ENCODE peak calls at places on chromosomes 5 and 9, in nine cellular contexts. One of them, this sample, is unnamed.

GRCh38 chr9:119667163-119667562 is 297.9 kb upstream of the BRINP1 start:
- DNase-seq in H4: no peak
- DNase-seq in Ammon's horn: no peak
- DNase-seq in T-helper 1 cell: no peak
- DNase-seq in A172: no peak
- DNase-seq in astrocyte of the cerebellum: no peak
- DNase-seq in heart right ventricle: no peak
- DNase-seq in T-cell: no peak
- DNase-seq in stimulated activated CD4-positive, alpha-beta T cell treated with anti-CD3 and anti-CD28 coated beads, Interleukin-1b, Interleukin-23, amount 100 ng/mL, for 48 hours: no peak
- DNase-seq in this sample: no peak

GRCh38 chr9:109270441-109270840 is 50.4 kb downstream of the EPB41L4B start:
- DNase-seq in H4: no peak
- DNase-seq in Ammon's horn: no peak
- DNase-seq in T-helper 1 cell: no peak
- DNase-seq in A172: no peak
- DNase-seq in astrocyte of the cerebellum: no peak
- DNase-seq in heart right ventricle: no peak
- DNase-seq in T-cell: no peak
- DNase-seq in stimulated activated CD4-positive, alpha-beta T cell treated with anti-CD3 and anti-CD28 coated beads, Interleukin-1b, Interleukin-23, amount 100 ng/mL, for 48 hours: no peak
- DNase-seq in this sample: no peak

GRCh38 chr9:84697042-84697441 is 27.5 kb downstream of the NTRK2 start:
- DNase-seq in H4: no peak
- DNase-seq in Ammon's horn: no peak
- DNase-seq in T-helper 1 cell: no peak
- DNase-seq in A172: no peak
- DNase-seq in astrocyte of the cerebellum: no peak
- DNase-seq in heart right ventricle: no peak
- DNase-seq in T-cell: no peak
- DNase-seq in stimulated activated CD4-positive, alpha-beta T cell treated with anti-CD3 and anti-CD28 coated beads, Interleukin-1b, Interleukin-23, amount 100 ng/mL, for 48 hours: no peak
- DNase-seq in this sample: no peak

GRCh38 chr9:127198587-127198986 is 66.0 kb upstream of the GARNL3 start:
- DNase-seq in H4: no peak
- DNase-seq in Ammon's horn: no peak
- DNase-seq in T-helper 1 cell: no peak
- DNase-seq in A172: no peak
- DNase-seq in astrocyte of the cerebellum: no peak
- DNase-seq in heart right ventricle: no peak
- DNase-seq in T-cell: no peak
- DNase-seq in stimulated activated CD4-positive, alpha-beta T cell treated with anti-CD3 and anti-CD28 coated beads, Interleukin-1b, Interleukin-23, amount 100 ng/mL, for 48 hours: no peak
- DNase-seq in this sample: no peak

GRCh38 chr5:39829479-39829878 is 404.7 kb upstream of the DAB2 start:
- DNase-seq in H4: no peak
- DNase-seq in Ammon's horn: no peak
- DNase-seq in T-helper 1 cell: no peak
- DNase-seq in A172: no peak
- DNase-seq in astrocyte of the cerebellum: no peak
- DNase-seq in heart right ventricle: no peak
- DNase-seq in T-cell: no peak
- DNase-seq in stimulated activated CD4-positive, alpha-beta T cell treated with anti-CD3 and anti-CD28 coated beads, Interleukin-1b, Interleukin-23, amount 100 ng/mL, for 48 hours: no peak
- DNase-seq in this sample: no peak

GRCh38 chr5:142426129-142426641 is 101.4 kb upstream of the SPRY4 start:
- DNase-seq in H4: peak
- DNase-seq in Ammon's horn: peak
- DNase-seq in T-helper 1 cell: peak
- DNase-seq in A172: peak
- DNase-seq in astrocyte of the cerebellum: peak
- DNase-seq in heart right ventricle: peak
- DNase-seq in T-cell: peak
- DNase-seq in stimulated activated CD4-positive, alpha-beta T cell treated with anti-CD3 and anti-CD28 coated beads, Interleukin-1b, Interleukin-23, amount 100 ng/mL, for 48 hours: peak
- DNase-seq in this sample: peak

GRCh38 chr5:127833999-127834953 is 131.1 kb downstream of the CCDC192 start:
- DNase-seq in H4: no peak
- DNase-seq in Ammon's horn: peak
- DNase-seq in T-helper 1 cell: no peak
- DNase-seq in A172: no peak
- DNase-seq in astrocyte of the cerebellum: no peak
- DNase-seq in heart right ventricle: no peak
- DNase-seq in T-cell: no peak
- DNase-seq in stimulated activated CD4-positive, alpha-beta T cell treated with anti-CD3 and anti-CD28 coated beads, Interleukin-1b, Interleukin-23, amount 100 ng/mL, for 48 hours: no peak
- DNase-seq in this sample: no peak

GRCh38 chr9:135344523-135344901 is 135.1 kb upstream of the PPP1R26 start:
- DNase-seq in H4: no peak
- DNase-seq in Ammon's horn: no peak
- DNase-seq in T-helper 1 cell: no peak
- DNase-seq in A172: no peak
- DNase-seq in astrocyte of the cerebellum: no peak
- DNase-seq in heart right ventricle: no peak
- DNase-seq in T-cell: no peak
- DNase-seq in stimulated activated CD4-positive, alpha-beta T cell treated with anti-CD3 and anti-CD28 coated beads, Interleukin-1b, Interleukin-23, amount 100 ng/mL, for 48 hours: no peak
- DNase-seq in this sample: no peak

GRCh38 chr9:85182381-85182780 is 512.9 kb downstream of the NTRK2 start:
- DNase-seq in H4: no peak
- DNase-seq in Ammon's horn: no peak
- DNase-seq in T-helper 1 cell: no peak
- DNase-seq in A172: no peak
- DNase-seq in astrocyte of the cerebellum: no peak
- DNase-seq in heart right ventricle: no peak
- DNase-seq in T-cell: no peak
- DNase-seq in stimulated activated CD4-positive, alpha-beta T cell treated with anti-CD3 and anti-CD28 coated beads, Interleukin-1b, Interleukin-23, amount 100 ng/mL, for 48 hours: no peak
- DNase-seq in this sample: no peak

GRCh38 chr5:95969646-95970358 is 8.2 kb upstream of the ELL2 start:
- DNase-seq in H4: no peak
- DNase-seq in Ammon's horn: no peak
- DNase-seq in T-helper 1 cell: no peak
- DNase-seq in A172: no peak
- DNase-seq in astrocyte of the cerebellum: no peak
- DNase-seq in heart right ventricle: no peak
- DNase-seq in T-cell: no peak
- DNase-seq in stimulated activated CD4-positive, alpha-beta T cell treated with anti-CD3 and anti-CD28 coated beads, Interleukin-1b, Interleukin-23, amount 100 ng/mL, for 48 hours: no peak
- DNase-seq in this sample: no peak

GRCh38 chr5:1312206-1312605 is 17.3 kb upstream of the TERT start:
- DNase-seq in H4: no peak
- DNase-seq in Ammon's horn: no peak
- DNase-seq in T-helper 1 cell: peak
- DNase-seq in A172: no peak
- DNase-seq in astrocyte of the cerebellum: no peak
- DNase-seq in heart right ventricle: no peak
- DNase-seq in T-cell: peak
- DNase-seq in stimulated activated CD4-positive, alpha-beta T cell treated with anti-CD3 and anti-CD28 coated beads, Interleukin-1b, Interleukin-23, amount 100 ng/mL, for 48 hours: no peak
- DNase-seq in this sample: no peak

GRCh38 chr5:107926121-107926520 is 255.4 kb upstream of the EFNA5 start:
- DNase-seq in H4: no peak
- DNase-seq in Ammon's horn: no peak
- DNase-seq in T-helper 1 cell: no peak
- DNase-seq in A172: no peak
- DNase-seq in astrocyte of the cerebellum: no peak
- DNase-seq in heart right ventricle: no peak
- DNase-seq in T-cell: no peak
- DNase-seq in stimulated activated CD4-positive, alpha-beta T cell treated with anti-CD3 and anti-CD28 coated beads, Interleukin-1b, Interleukin-23, amount 100 ng/mL, for 48 hours: no peak
- DNase-seq in this sample: no peak

GRCh38 chr9:27094640-27095039 is 14.4 kb upstream of the TEK start:
- DNase-seq in H4: peak
- DNase-seq in Ammon's horn: no peak
- DNase-seq in T-helper 1 cell: no peak
- DNase-seq in A172: peak
- DNase-seq in astrocyte of the cerebellum: no peak
- DNase-seq in heart right ventricle: no peak
- DNase-seq in T-cell: no peak
- DNase-seq in stimulated activated CD4-positive, alpha-beta T cell treated with anti-CD3 and anti-CD28 coated beads, Interleukin-1b, Interleukin-23, amount 100 ng/mL, for 48 hours: no peak
- DNase-seq in this sample: no peak

GRCh38 chr9:128372784-128373183 is 1.6 kb downstream of the URM1 start:
- DNase-seq in H4: no peak
- DNase-seq in Ammon's horn: no peak
- DNase-seq in T-helper 1 cell: no peak
- DNase-seq in A172: no peak
- DNase-seq in astrocyte of the cerebellum: no peak
- DNase-seq in heart right ventricle: no peak
- DNase-seq in T-cell: no peak
- DNase-seq in stimulated activated CD4-positive, alpha-beta T cell treated with anti-CD3 and anti-CD28 coated beads, Interleukin-1b, Interleukin-23, amount 100 ng/mL, for 48 hours: no peak
- DNase-seq in this sample: no peak

GRCh38 chr5:4191024-4191423 is 595.4 kb downstream of the IRX1 start:
- DNase-seq in H4: no peak
- DNase-seq in Ammon's horn: no peak
- DNase-seq in T-helper 1 cell: no peak
- DNase-seq in A172: no peak
- DNase-seq in astrocyte of the cerebellum: no peak
- DNase-seq in heart right ventricle: no peak
- DNase-seq in T-cell: no peak
- DNase-seq in stimulated activated CD4-positive, alpha-beta T cell treated with anti-CD3 and anti-CD28 coated beads, Interleukin-1b, Interleukin-23, amount 100 ng/mL, for 48 hours: no peak
- DNase-seq in this sample: no peak

GRCh38 chr5:153404747-153405146 is 85.7 kb upstream of the GRIA1 start:
- DNase-seq in H4: no peak
- DNase-seq in Ammon's horn: no peak
- DNase-seq in T-helper 1 cell: no peak
- DNase-seq in A172: no peak
- DNase-seq in astrocyte of the cerebellum: no peak
- DNase-seq in heart right ventricle: no peak
- DNase-seq in T-cell: no peak
- DNase-seq in stimulated activated CD4-positive, alpha-beta T cell treated with anti-CD3 and anti-CD28 coated beads, Interleukin-1b, Interleukin-23, amount 100 ng/mL, for 48 hours: no peak
- DNase-seq in this sample: no peak

GRCh38 chr5:170752257-170753215 is 31.0 kb upstream of the GABRP start:
- DNase-seq in H4: no peak
- DNase-seq in Ammon's horn: no peak
- DNase-seq in T-helper 1 cell: no peak
- DNase-seq in A172: no peak
- DNase-seq in astrocyte of the cerebellum: no peak
- DNase-seq in heart right ventricle: peak
- DNase-seq in T-cell: no peak
- DNase-seq in stimulated activated CD4-positive, alpha-beta T cell treated with anti-CD3 and anti-CD28 coated beads, Interleukin-1b, Interleukin-23, amount 100 ng/mL, for 48 hours: no peak
- DNase-seq in this sample: no peak

GRCh38 chr9:127138444-127138843 is 16.0 kb upstream of the ANGPTL2 start:
- DNase-seq in H4: no peak
- DNase-seq in Ammon's horn: no peak
- DNase-seq in T-helper 1 cell: no peak
- DNase-seq in A172: no peak
- DNase-seq in astrocyte of the cerebellum: no peak
- DNase-seq in heart right ventricle: no peak
- DNase-seq in T-cell: peak
- DNase-seq in stimulated activated CD4-positive, alpha-beta T cell treated with anti-CD3 and anti-CD28 coated beads, Interleukin-1b, Interleukin-23, amount 100 ng/mL, for 48 hours: no peak
- DNase-seq in this sample: no peak

GRCh38 chr9:28808042-28808441 is 1234.8 kb upstream of the C9orf72 start:
- DNase-seq in H4: peak
- DNase-seq in Ammon's horn: peak
- DNase-seq in T-helper 1 cell: no peak
- DNase-seq in A172: peak
- DNase-seq in astrocyte of the cerebellum: peak
- DNase-seq in heart right ventricle: no peak
- DNase-seq in T-cell: no peak
- DNase-seq in stimulated activated CD4-positive, alpha-beta T cell treated with anti-CD3 and anti-CD28 coated beads, Interleukin-1b, Interleukin-23, amount 100 ng/mL, for 48 hours: no peak
- DNase-seq in this sample: no peak

GRCh38 chr5:120251898-120252297 is 212.2 kb upstream of the PRR16 start:
- DNase-seq in H4: no peak
- DNase-seq in Ammon's horn: no peak
- DNase-seq in T-helper 1 cell: no peak
- DNase-seq in A172: no peak
- DNase-seq in astrocyte of the cerebellum: no peak
- DNase-seq in heart right ventricle: no peak
- DNase-seq in T-cell: no peak
- DNase-seq in stimulated activated CD4-positive, alpha-beta T cell treated with anti-CD3 and anti-CD28 coated beads, Interleukin-1b, Interleukin-23, amount 100 ng/mL, for 48 hours: no peak
- DNase-seq in this sample: no peak

GRCh38 chr9:116144038-116144437 is 9.6 kb upstream of the PAPPA start:
- DNase-seq in H4: peak
- DNase-seq in Ammon's horn: no peak
- DNase-seq in T-helper 1 cell: no peak
- DNase-seq in A172: peak
- DNase-seq in astrocyte of the cerebellum: no peak
- DNase-seq in heart right ventricle: no peak
- DNase-seq in T-cell: no peak
- DNase-seq in stimulated activated CD4-positive, alpha-beta T cell treated with anti-CD3 and anti-CD28 coated beads, Interleukin-1b, Interleukin-23, amount 100 ng/mL, for 48 hours: no peak
- DNase-seq in this sample: no peak

GRCh38 chr5:37165761-37166160 is 83.4 kb downstream of the CPLANE1 start:
- DNase-seq in H4: no peak
- DNase-seq in Ammon's horn: no peak
- DNase-seq in T-helper 1 cell: no peak
- DNase-seq in A172: no peak
- DNase-seq in astrocyte of the cerebellum: no peak
- DNase-seq in heart right ventricle: no peak
- DNase-seq in T-cell: no peak
- DNase-seq in stimulated activated CD4-positive, alpha-beta T cell treated with anti-CD3 and anti-CD28 coated beads, Interleukin-1b, Interleukin-23, amount 100 ng/mL, for 48 hours: no peak
- DNase-seq in this sample: no peak

GRCh38 chr9:127904888-127905728 is 5.7 kb upstream of the ST6GALNAC6 start:
- DNase-seq in H4: no peak
- DNase-seq in Ammon's horn: no peak
- DNase-seq in T-helper 1 cell: peak
- DNase-seq in A172: no peak
- DNase-seq in astrocyte of the cerebellum: no peak
- DNase-seq in heart right ventricle: no peak
- DNase-seq in T-cell: peak
- DNase-seq in stimulated activated CD4-positive, alpha-beta T cell treated with anti-CD3 and anti-CD28 coated beads, Interleukin-1b, Interleukin-23, amount 100 ng/mL, for 48 hours: no peak
- DNase-seq in this sample: no peak

GRCh38 chr9:130186839-130187522 is 14.8 kb downstream of the NCS1 start:
- DNase-seq in H4: peak
- DNase-seq in Ammon's horn: no peak
- DNase-seq in T-helper 1 cell: no peak
- DNase-seq in A172: peak
- DNase-seq in astrocyte of the cerebellum: no peak
- DNase-seq in heart right ventricle: no peak
- DNase-seq in T-cell: no peak
- DNase-seq in stimulated activated CD4-positive, alpha-beta T cell treated with anti-CD3 and anti-CD28 coated beads, Interleukin-1b, Interleukin-23, amount 100 ng/mL, for 48 hours: no peak
- DNase-seq in this sample: peak

GRCh38 chr5:150945947-150946346 is 41.2 kb upstream of the ZNF300 start:
- DNase-seq in H4: no peak
- DNase-seq in Ammon's horn: peak
- DNase-seq in T-helper 1 cell: no peak
- DNase-seq in A172: no peak
- DNase-seq in astrocyte of the cerebellum: no peak
- DNase-seq in heart right ventricle: no peak
- DNase-seq in T-cell: no peak
- DNase-seq in stimulated activated CD4-positive, alpha-beta T cell treated with anti-CD3 and anti-CD28 coated beads, Interleukin-1b, Interleukin-23, amount 100 ng/mL, for 48 hours: no peak
- DNase-seq in this sample: no peak

GRCh38 chr9:134618823-134619454 is 22.7 kb upstream of the COL5A1 start:
- DNase-seq in H4: no peak
- DNase-seq in Ammon's horn: no peak
- DNase-seq in T-helper 1 cell: no peak
- DNase-seq in A172: no peak
- DNase-seq in astrocyte of the cerebellum: no peak
- DNase-seq in heart right ventricle: no peak
- DNase-seq in T-cell: no peak
- DNase-seq in stimulated activated CD4-positive, alpha-beta T cell treated with anti-CD3 and anti-CD28 coated beads, Interleukin-1b, Interleukin-23, amount 100 ng/mL, for 48 hours: no peak
- DNase-seq in this sample: no peak

GRCh38 chr5:55151923-55152842 is 7.8 kb upstream of the GPX8 start:
- DNase-seq in H4: peak
- DNase-seq in Ammon's horn: no peak
- DNase-seq in T-helper 1 cell: no peak
- DNase-seq in A172: peak
- DNase-seq in astrocyte of the cerebellum: peak
- DNase-seq in heart right ventricle: no peak
- DNase-seq in T-cell: no peak
- DNase-seq in stimulated activated CD4-positive, alpha-beta T cell treated with anti-CD3 and anti-CD28 coated beads, Interleukin-1b, Interleukin-23, amount 100 ng/mL, for 48 hours: no peak
- DNase-seq in this sample: no peak

This sample was measured in gastrocnemius medialis.